ENCODE peak calls at places on chromosomes 5 and 9, in ten cellular contexts. M is HCT116, S is GM12878, O is endothelial cell of umbilical vein, Y is PC-3, W is MM.1S, L is astrocyte, R is GM23338, I is GM23248, Q is hepatocyte. N is an unnamed sample.

GRCh38 chr5:6780802-6781391 is 67.7 kb downstream of the TENT4A start:
- DNase-seq in I (no peak), Y (peak), S (no peak), R (peak), M (peak), L (no peak), W (peak), Q (no peak), O (no peak), N (no peak)

GRCh38 chr5:1524799-1525623 is 1.3 kb upstream of the LPCAT1 start:
- DNase-seq in Y (no peak), W (no peak), M (no peak), O (no peak), L (no peak), Q (no peak), I (no peak), S (no peak), R (no peak), N (no peak)

GRCh38 chr9:95003694-95004451 is 277.4 kb downstream of the AOPEP start:
- DNase-seq in S (no peak), Q (peak), Y (peak), I (peak), W (peak), R (peak), M (no peak), O (peak), L (peak), N (peak)

GRCh38 chr5:14208071-14209021 is 65.2 kb downstream of the TRIO start:
- DNase-seq in O (peak), W (no peak), R (no peak), I (peak), S (peak), Y (peak), M (no peak), L (peak), Q (peak), N (no peak)

GRCh38 chr5:77707786-77708185 is 68.4 kb downstream of the TBCA start:
- DNase-seq in I (no peak), L (peak), O (no peak), R (no peak), W (no peak), S (no peak), Q (no peak), M (no peak), Y (no peak), N (no peak)

GRCh38 chr9:105656131-105656921 is 5.9 kb upstream of the TAL2 start:
- DNase-seq in M (no peak), Q (peak), O (no peak), S (no peak), L (no peak), W (peak), I (peak), Y (no peak), R (peak), N (peak)

GRCh38 chr5:36239370-36240293 is 2.1 kb downstream of the NADK2 start:
- DNase-seq in M (no peak), Q (no peak), I (peak), W (peak), S (no peak), Y (peak), R (no peak), L (no peak), O (no peak), N (no peak)

GRCh38 chr5:72018158-72018803 is 89.0 kb upstream of the MAP1B start:
- DNase-seq in I (peak), S (peak), O (peak), W (peak), L (no peak), M (peak), Q (peak), R (peak), Y (peak), N (peak)

GRCh38 chr5:55920784-55921183 is 69.6 kb downstream of the IL31RA start:
- DNase-seq in S (no peak), Y (peak), Q (no peak), I (peak), O (peak), L (no peak), R (peak), W (no peak), M (no peak), N (no peak)

GRCh38 chr5:73899055-73899454 is 273.1 kb downstream of the ARHGEF28 start:
- DNase-seq in I (no peak), S (peak), R (no peak), W (peak), O (no peak), Y (no peak), Q (no peak), L (no peak), M (no peak), N (no peak)

GRCh38 chr5:156589859-156590216 is 260.3 kb upstream of the PPP1R2B start:
- DNase-seq in Y (no peak), M (no peak), L (no peak), O (no peak), Q (peak), I (no peak), W (no peak), S (no peak), R (no peak), N (no peak)
- H3K27ac ChIP-seq in Y (no peak), M (no peak), L (no peak), O (no peak), Q (peak), I (no peak), W (no peak), S (no peak), R (no peak), N (no peak)

DNA sequence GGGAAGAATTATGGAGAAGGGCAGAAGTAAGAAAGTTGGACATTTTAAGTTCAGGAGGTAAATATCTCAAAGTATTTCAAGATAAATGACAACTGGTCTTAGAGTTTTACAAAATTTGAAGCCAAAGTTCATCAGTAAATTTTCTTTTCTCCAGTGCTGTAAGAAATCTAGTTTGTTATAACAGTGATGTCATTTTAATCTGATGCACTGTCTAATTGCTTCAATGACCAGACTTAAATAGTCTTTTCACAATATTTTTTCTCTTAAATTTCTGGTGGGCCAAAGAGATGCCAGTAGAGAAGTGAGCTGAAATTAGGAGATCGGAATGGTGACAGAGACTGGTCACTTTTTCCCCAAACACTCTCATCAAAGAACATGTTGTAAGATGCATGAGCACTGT is 156.5 kb upstream of the TMEM161B start:
- DNase-seq in Q (no peak), Y (no peak), M (no peak), I (no peak), L (no peak), O (no peak), W (no peak), S (no peak), R (no peak), N (no peak)
- H2AFZ ChIP-seq in Q (no peak), Y (no peak), M (no peak), I (no peak), L (no peak), O (no peak), W (no peak), S (no peak), R (no peak), N (no peak)

DNA sequence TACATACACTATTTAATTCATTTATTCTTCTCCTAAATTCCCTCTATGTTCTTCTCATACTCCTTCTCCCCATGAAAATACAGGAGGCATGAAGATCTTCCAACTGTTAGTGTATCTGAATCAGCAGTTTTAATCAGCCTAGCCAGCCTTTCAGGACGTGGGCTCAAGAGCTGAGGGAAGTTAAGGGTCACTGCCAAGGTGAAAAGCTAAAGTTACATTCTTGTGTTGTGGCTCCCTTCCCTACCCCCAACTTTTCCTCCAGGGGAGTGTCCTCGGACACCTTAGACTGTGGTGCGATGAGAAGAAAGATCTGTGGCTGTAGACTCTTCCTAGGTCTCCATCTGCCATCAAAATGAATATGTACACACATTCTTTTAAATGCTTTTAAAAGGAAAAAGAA is 4.2 kb downstream of the DMRT3 start:
- DNase-seq in I (no peak), M (no peak), O (no peak), R (no peak), S (no peak), W (no peak), Q (no peak), L (no peak), Y (no peak), N (no peak)
- TF ChIP-seq EZH2 in I (no peak), M (no peak), O (no peak), R (no peak), S (no peak), W (no peak), Q (no peak), L (no peak), Y (no peak), N (no peak)

GRCh38 chr5:133365738-133366137 is 246.6 kb downstream of the FSTL4 start:
- DNase-seq in W (no peak), L (no peak), R (no peak), I (no peak), S (no peak), M (no peak), Q (no peak), Y (no peak), O (no peak), N (no peak)

GRCh38 chr5:133366438-133366837 is 245.9 kb downstream of the FSTL4 start:
- DNase-seq in O (no peak), R (no peak), W (no peak), M (no peak), Q (no peak), I (no peak), Y (peak), S (no peak), L (no peak), N (no peak)

GRCh38 chr5:133367413-133367812 is 244.9 kb downstream of the FSTL4 start:
- DNase-seq in I (no peak), O (no peak), S (no peak), M (no peak), Y (no peak), W (no peak), R (no peak), L (no peak), Q (no peak), N (no peak)

GRCh38 chr5:133368009-133368408 is 244.3 kb downstream of the FSTL4 start:
- DNase-seq in L (no peak), O (no peak), M (no peak), Y (no peak), R (no peak), S (no peak), I (no peak), W (no peak), Q (no peak), N (no peak)

DNA sequence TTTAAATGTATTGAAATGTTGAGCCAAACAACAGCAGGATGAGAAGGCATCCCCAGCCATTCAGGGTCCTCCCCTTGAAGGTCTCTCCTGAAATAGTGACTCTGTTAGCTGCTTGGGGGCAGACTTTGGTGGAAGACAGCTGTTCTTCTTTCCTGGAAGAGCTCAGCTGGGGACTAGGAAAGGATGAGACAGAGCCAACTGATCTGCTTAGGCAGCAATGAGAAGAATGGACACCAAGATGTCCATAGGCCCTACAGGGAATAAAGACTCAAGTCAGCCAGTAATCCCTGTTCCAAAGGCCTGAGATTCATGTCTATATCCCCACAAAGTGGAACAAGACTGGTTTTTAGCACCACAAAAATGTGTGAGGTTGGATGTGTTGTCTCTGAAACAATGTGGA is 245.4 kb downstream of the FSTL4 start:
- DNase-seq in M (no peak), L (no peak), O (no peak), R (no peak), W (no peak), S (no peak), Y (no peak), I (no peak), Q (no peak), N (no peak)
- H3K27ac ChIP-seq in M (no peak), L (no peak), O (no peak), R (no peak), W (no peak), S (no peak), Y (no peak), I (no peak), Q (no peak), N (no peak)

GRCh38 chr5:91104062-91104448 is 279.1 kb downstream of the ARRDC3 start:
- DNase-seq in Q (no peak), M (no peak), Y (no peak), L (no peak), W (no peak), I (no peak), O (no peak), S (no peak), R (no peak), N (no peak)

GRCh38 chr5:91098581-91098980 is 284.5 kb downstream of the ARRDC3 start:
- DNase-seq in I (peak), W (no peak), M (no peak), L (no peak), R (no peak), O (no peak), Q (peak), S (no peak), Y (no peak), N (no peak)

GRCh38 chr5:91101777-91102379 is 281.2 kb downstream of the ARRDC3 start:
- DNase-seq in L (peak), S (peak), Y (peak), O (peak), M (peak), W (peak), I (peak), Q (peak), R (peak), N (peak)

GRCh38 chr5:91103353-91104061 is 279.6 kb downstream of the ARRDC3 start:
- DNase-seq in M (no peak), Y (no peak), O (no peak), L (no peak), I (peak), S (no peak), Q (no peak), W (no peak), R (no peak), N (no peak)
- H2AFZ ChIP-seq in M (no peak), Y (no peak), O (no peak), L (no peak), I (no peak), S (no peak), Q (no peak), W (no peak), R (no peak), N (no peak)

N was measured in neural progenitor cell.